ENCODE peak calls at places on chromosomes 16 and 17, in four cellular contexts. Q, J, G and T are unnamed samples.

GRCh38 chr16:85983064-85983463 is 84.1 kb downstream of the IRF8 start:
- DNase-seq in G (no peak), Q (no peak), J (no peak), T (no peak)

GRCh38 chr16:8611886-8612595 is 9.5 kb upstream of the METTL22 start:
- DNase-seq in Q (peak), G (peak), J (no peak), T (no peak)

GRCh38 chr16:68490829-68491575 is 42.7 kb upstream of the SMPD3 start:
- DNase-seq in Q (peak), J (no peak), G (peak), T (no peak)

GRCh38 chr17:30219315-30219714 is 16.2 kb downstream of the SLC6A4 start:
- DNase-seq in Q (no peak), J (no peak), G (no peak), T (no peak)

GRCh38 chr17:68768804-68769203 is 167.6 kb upstream of the FAM20A start:
- DNase-seq in G (no peak), J (no peak), Q (no peak), T (no peak)

GRCh38 chr17:12256380-12256995 is 235.8 kb downstream of the MAP2K4 start:
- DNase-seq in J (peak), Q (peak), G (peak), T (peak)

GRCh38 chr17:61981323-61981722 is 53.5 kb upstream of the INTS2 start:
- DNase-seq in G (peak), J (no peak), Q (peak), T (no peak)

GRCh38 chr17:12463102-12463501 is 202.6 kb upstream of the MYOCD start:
- DNase-seq in G (peak), Q (peak), J (no peak), T (no peak)

GRCh38 chr16:50023626-50024025 is 1.4 kb upstream of the CNEP1R1 start:
- DNase-seq in G (no peak), J (no peak), Q (no peak), T (no peak)

DNA sequence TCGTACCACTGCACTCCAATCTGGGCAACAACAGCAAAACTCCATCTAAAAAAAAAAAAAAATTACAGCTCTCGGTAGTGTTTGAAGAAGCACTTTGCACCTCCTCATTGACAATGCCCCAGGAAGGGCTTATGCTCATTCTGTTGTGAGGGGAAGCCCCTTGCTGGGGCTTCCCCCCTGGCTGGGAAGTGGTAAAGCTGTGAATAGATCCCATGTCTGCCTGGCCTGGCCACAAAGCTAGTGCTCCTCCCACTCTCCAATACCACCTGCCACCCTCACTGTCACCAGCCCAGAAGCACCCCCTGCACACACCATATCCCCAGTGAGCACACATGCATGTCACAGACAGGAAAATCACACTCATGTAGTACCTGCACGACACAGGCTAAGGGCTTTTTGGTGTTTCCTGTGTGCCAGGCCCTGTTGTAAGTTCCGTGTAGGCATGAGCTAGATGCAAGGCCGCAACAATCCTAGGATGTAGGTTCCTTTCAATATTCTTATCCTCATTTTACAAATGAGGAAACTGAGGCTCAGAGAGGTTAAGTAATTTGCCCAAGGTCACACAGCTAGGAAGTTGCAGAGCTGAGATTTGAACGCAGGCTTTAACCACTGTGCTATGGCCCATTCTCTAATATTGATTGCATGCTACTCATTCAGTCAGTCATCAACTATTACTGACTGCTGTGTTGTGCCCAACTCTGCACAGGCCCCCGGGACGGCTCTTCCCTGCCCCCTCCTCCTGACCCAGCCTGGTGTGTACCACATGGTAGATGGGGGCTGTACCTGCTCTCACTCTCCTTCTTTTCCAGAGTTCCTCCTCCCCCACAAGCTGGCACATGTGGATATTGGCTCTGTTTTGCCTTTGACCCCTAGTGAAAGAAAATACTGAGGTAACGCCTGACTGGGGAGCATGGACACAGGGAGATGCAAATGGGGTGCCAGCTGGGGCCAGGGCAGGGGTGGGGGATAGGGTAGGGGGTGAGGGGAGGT is 11.9 kb upstream of the COL1A1 start:
- DNase-seq in G (no peak), J (peak), Q (peak), T (no peak)
- TF ChIP-seq CTCF in G (no peak), J (no peak), Q (peak), T (no peak)

GRCh38 chr16:66754819-66755218 is 3.4 kb upstream of the DYNC1LI2 start:
- DNase-seq in J (no peak), Q (no peak), G (no peak), T (no peak)

GRCh38 chr16:66752379-66752778 is 970 bp upstream of the DYNC1LI2 start:
- DNase-seq in G (no peak), Q (no peak), J (no peak), T (no peak)

GRCh38 chr16:66754211-66754610 is 2.8 kb upstream of the DYNC1LI2 start:
- DNase-seq in G (no peak), Q (no peak), J (no peak), T (no peak)

GRCh38 chr16:66752958-66753357 is 1.5 kb upstream of the DYNC1LI2 start:
- DNase-seq in G (no peak), Q (no peak), J (no peak), T (no peak)

DNA sequence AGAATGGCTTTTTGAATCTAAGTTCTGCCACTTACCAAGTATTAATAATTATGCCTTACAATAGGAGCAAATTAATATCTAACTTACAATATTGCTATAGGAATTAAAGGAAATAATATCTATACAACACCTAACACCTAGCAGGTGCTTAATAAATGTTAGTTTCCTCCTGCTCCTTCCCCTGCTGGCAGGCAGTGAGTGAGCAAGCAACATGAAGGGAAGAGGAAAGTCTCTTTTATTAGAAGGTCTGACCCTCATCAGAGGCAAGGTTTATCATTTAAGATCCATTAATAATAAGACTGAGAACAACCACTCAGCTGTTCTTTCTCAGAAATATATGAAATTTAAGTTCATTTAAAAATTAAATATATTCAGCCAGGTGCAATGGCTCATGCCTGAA is 6.7 kb upstream of the DYNC1LI2 start:
- DNase-seq in Q (no peak), G (no peak), J (no peak), T (no peak)
- TF ChIP-seq CTCF in Q (no peak), G (no peak), J (no peak), T (no peak)

DNA sequence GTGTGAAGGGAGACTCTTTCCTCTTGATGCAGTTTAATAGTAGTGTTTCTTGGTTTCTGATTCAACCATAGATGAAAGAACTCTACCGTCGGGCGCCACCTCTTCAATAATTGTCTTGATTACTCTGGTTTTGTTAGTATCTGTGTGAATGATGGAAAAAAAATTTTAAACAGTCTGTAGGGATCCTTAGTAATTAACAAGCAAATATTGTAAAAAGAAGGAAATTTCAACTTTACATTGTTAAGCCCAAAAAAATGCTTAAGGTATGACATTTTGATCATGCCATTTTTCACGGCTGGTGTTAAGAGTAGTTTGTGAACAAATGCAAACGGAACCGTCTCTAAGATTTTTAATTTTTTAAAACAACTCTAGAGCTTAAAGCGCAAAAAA is 4.1 kb downstream of the KRT10 start:
- DNase-seq in J (no peak), Q (no peak), G (no peak), T (no peak)
- TF ChIP-seq CTCF in J (no peak), Q (no peak), G (no peak), T (no peak)

DNA sequence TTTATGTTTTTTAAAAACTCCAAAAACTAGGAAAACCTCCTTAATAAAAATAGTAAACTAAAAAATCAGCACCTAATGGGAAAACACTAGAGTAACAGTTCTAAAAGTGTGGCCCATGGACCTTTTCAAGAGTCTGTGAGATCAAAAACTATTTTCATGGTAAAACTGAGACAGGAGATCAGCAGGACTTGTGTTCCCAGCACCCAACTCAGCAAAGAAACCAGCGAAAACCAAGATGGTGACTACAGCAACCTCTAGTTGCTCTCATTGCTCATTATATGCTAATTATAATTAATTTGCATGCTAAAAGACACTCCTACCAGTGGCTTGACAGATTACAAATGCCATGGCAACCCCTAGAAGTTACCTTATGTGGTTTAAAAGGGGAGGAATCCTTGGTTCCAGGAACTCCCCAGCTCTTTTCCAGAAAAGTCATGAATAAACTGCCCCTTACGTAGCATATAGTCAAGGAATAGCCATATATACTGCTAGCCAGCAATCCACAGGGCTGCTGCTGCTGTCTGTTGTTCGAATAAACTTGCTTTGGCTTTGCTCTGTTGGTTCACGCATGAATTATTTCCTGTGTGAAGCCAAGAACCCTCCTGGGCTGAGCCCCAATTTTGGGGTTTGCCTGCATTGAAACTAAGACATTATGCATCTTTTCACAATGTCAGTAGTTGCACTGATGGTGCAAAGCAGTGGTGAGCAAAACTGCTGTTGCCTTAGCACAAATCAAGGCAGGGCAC is 12.4 kb downstream of the CMTR2 start:
- DNase-seq in G (no peak), Q (no peak), J (no peak), T (no peak)
- TF ChIP-seq CTCF in G (no peak), Q (no peak), J (no peak), T (no peak)

DNA sequence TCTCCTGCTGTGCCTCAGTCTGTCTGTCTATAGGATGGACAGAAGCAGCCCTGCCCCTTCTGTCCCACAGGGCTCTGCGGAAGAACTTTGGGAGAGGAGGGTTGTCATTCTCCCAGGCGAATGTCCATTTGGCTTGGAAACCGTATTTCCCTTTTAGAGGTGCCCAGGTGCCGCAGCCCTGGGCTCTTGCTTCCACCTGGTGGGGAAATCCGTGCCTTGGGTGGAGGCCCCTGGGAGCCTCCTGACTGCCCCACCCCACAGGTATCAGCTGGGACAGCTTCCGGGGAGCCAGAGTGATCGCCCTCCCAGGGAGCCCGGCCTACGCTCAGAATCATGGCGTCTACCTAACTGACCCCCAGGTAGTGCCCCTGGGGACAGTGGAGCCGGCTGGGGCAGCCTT is 12.7 kb downstream of the FCSK start:
- DNase-seq in J (no peak), Q (no peak), G (no peak), T (no peak)
- TF ChIP-seq CTCF in J (no peak), Q (no peak), G (no peak), T (no peak)

DNA sequence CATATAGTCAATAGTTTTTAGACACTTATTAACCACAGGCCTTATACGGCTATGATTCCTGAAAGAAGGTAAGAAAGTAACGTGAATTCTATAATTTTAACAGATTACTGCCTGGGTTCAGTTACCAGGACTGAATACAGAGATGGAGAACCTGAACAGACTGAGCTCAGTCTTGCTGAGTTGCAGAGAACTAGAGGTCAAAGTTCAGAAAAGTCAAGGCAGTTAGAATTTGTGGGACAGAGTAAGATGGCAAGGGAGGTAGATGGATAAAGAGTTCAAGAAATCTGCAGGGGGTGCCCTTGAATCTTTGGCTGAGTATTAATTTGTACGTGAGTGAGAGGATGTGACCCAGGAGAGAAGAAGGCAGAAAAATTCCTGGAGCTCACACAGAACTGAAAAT is 320.1 kb upstream of the MAF start:
- DNase-seq in G (no peak), J (no peak), Q (no peak), T (no peak)
- TF ChIP-seq CTCF in G (no peak), J (no peak), Q (no peak), T (no peak)

DNA sequence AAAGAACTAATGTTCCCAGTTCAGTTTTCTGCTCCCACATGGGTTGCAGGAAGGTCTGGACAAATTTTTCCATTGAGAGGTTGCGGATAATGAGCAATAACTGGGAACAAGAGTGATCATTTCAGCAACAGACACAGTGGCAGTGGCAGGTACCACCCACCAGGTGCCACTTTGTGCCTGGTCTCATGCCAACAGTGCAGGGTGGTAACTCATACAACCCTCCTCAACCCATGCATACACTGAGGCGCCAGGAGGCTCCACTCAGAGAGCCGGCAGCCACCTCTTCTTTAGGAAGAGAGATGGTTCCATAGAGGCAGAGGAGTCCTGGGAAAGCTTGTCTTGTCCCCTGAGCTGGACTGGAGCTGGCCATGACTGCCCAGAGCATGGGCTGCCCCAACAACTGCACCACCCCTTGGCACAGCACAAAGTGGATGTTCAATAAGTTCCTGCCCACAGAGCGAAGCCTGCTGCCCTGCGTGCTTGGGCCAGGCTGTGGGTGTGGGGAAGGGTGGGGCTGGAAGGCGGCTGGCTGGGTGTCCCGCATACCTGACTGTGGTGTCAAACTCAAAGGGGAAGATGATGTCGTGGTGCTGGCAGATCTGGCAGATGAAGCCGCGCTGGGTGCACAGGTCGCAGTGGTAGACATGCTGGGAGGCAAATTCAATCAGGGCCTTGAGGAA is 6.4 kb upstream of the ARHGAP27 start:
- DNase-seq in J (no peak), Q (no peak), G (no peak), T (no peak)
- TF ChIP-seq CTCF in J (no peak), Q (no peak), G (no peak), T (no peak)

GRCh38 chr17:2709173-2709661 is 2.3 kb downstream of the CLUH start:
- DNase-seq in Q (no peak), G (no peak), J (peak), T (no peak)
- TF ChIP-seq CTCF in Q (no peak), G (no peak), J (no peak), T (no peak)